ENCODE peak calls at places on chromosome 11, in four cellular contexts. E is tibial nerve, Z is heart left ventricle, S is astrocyte. P is an unnamed sample.

GRCh38 chr11:65884716-65885092 is 3.6 kb downstream of the FIBP start:
- DNase-seq in Z (peak; percentile 81), S (no peak), E (peak; percentile 63), P (peak; percentile 67)

GRCh38 chr11:68667511-68668253 is 16.7 kb upstream of the GAL start:
- DNase-seq in E (no peak), S (no peak), Z (no peak), P (no peak)

GRCh38 chr11:101912823-101913284 is 2.0 kb upstream of the CEP126 start:
- DNase-seq in E (no peak), S (peak; percentile 29), Z (no peak), P (no peak)

GRCh38 chr11:84261707-84262106 is 975.5 kb upstream of the CCDC90B start:
- DNase-seq in S (no peak), Z (no peak), E (no peak), P (no peak)

GRCh38 chr11:35115688-35116030 is 23.3 kb upstream of the CD44 start:
- DNase-seq in S (peak; percentile 30), E (no peak), Z (no peak), P (no peak)

GRCh38 chr11:115643491-115643995 is 139.3 kb upstream of the CADM1 start:
- DNase-seq in Z (no peak), S (no peak), E (no peak), P (no peak)

GRCh38 chr11:2193099-2193886 is 21.7 kb upstream of the TH start:
- DNase-seq in S (no peak), E (no peak), Z (peak; percentile 66), P (no peak)

GRCh38 chr11:28107331-28107725 is 628 bp downstream of the KIF18A start:
- DNase-seq in Z (no peak), S (no peak), E (no peak), P (peak; percentile 19)

GRCh38 chr11:16606784-16607674 is 131.4 kb upstream of the C11orf58 start:
- DNase-seq in Z (peak; percentile 76), E (no peak), S (no peak), P (no peak)

GRCh38 chr11:18749681-18750319 is 23.8 kb upstream of the IGSF22 start:
- DNase-seq in S (peak; percentile 71), E (peak; percentile 17), Z (no peak), P (peak; percentile 67)

GRCh38 chr11:122197055-122197987 is 81.3 kb upstream of the BLID start:
- DNase-seq in Z (no peak), S (peak; percentile 99), E (no peak), P (peak; percentile 98)
- H3K4me3 ChIP-seq in Z (no peak overlapping the region), S (no peak overlapping the region), E (no peak overlapping the region), P (no peak overlapping the region)

DNA sequence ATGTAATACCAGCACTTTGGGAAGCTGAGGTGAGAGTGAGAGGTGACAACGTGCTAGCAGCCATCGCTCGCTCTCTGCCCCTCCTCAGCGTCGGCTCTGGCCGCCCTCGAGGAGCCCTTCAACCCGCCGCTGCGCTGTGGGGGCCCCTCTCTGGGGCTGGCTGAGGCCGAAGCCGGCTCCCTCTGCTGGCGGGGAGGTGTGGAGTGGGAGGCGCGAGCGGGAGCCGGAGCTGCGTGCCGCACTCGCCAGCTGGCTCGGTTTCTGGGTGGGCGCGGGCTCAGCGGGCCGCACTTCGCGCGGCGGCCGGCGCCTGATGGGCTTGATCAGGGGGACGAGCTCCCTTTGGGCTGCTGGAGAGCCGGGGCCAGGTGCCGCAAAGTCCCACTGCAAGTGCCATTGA is 98.9 kb upstream of the UBASH3B start:
- DNase-seq in S (no peak), E (no peak), Z (peak; percentile 29), P (peak; percentile 18)
- TF ChIP-seq CTCF in S (no peak), E (no peak), Z (peak; percentile 23), P (peak; percentile 34)

GRCh38 chr11:73345481-73346147 is 30.6 kb upstream of the RELT start:
- DNase-seq in Z (no peak), E (no peak), S (no peak), P (no peak)

GRCh38 chr11:73340164-73340563 is 32.1 kb downstream of the ARHGEF17 start:
- DNase-seq in E (no peak), S (no peak), Z (no peak), P (no peak)

GRCh38 chr11:73344191-73344607 is 32.0 kb upstream of the RELT start:
- DNase-seq in S (no peak), E (no peak), Z (peak; percentile 77), P (no peak)

GRCh38 chr11:73343076-73343833 is 32.9 kb upstream of the RELT start:
- DNase-seq in E (no peak), S (no peak), Z (no peak), P (no peak)

DNA sequence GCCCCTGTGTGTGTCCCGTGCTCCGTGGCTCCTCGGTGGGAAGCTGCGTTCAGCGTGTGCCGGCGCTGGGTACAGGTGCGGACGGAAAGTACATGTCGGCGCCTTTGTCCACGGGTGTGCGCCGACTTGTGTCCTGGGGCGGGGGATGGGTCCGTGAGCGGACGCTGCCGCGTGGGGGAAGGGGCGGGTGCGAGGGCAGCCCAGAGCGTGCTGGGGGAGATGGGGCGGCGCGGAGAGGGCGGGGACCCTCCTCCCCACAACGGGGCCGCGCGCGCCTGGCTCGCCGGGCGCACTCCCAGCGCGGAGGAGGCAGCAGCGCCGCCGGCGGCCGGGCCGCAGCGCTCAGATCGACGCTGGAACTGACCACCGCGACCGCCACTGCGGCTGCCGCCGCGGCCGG is 33.6 kb upstream of the RELT start:
- DNase-seq in E (no peak), S (no peak), Z (no peak), P (no peak)
- H3K4me3 ChIP-seq in E (peak overlapping the region; percentile 21), S (no peak overlapping the region), Z (peak overlapping the region; percentile 16), P (no peak overlapping the region)

GRCh38 chr11:73577496-73577917 is 20.4 kb downstream of the FAM168A start:
- DNase-seq in E (no peak), S (peak; percentile 32), Z (no peak), P (peak; percentile 76)
- TF ChIP-seq CTCF in E (no peak), S (no peak), Z (no peak), P (no peak)

GRCh38 chr11:95389427-95389826 is 158.4 kb upstream of the SESN3 start:
- DNase-seq in S (no peak), Z (no peak), E (no peak), P (no peak)
- H3K4me3 ChIP-seq in S (no peak overlapping the region), Z (no peak overlapping the region), E (no peak overlapping the region), P (no peak overlapping the region)

GRCh38 chr11:57641011-57641410 is 8.7 kb downstream of the YPEL4 start:
- DNase-seq in Z (no peak), S (no peak), E (no peak), P (no peak)
- TF ChIP-seq CTCF in Z (no peak), S (peak; percentile 21), E (no peak), P (peak; percentile 53)